ENCODE peak calls at places on chromosomes 3 and 15, in five cellular contexts. C, Z, W, T and R are unnamed samples.

GRCh38 chr15:101128191-101128590 is 123.7 kb downstream of the CHSY1 start:
- DNase-seq in C (no peak), Z (no peak), W (peak; percentile 95), T (no peak), R (no peak)

GRCh38 chr3:110576962-110577361 is 494.7 kb upstream of the NECTIN3 start:
- DNase-seq in C (no peak), Z (no peak), W (peak; percentile 86), T (no peak), R (no peak)

GRCh38 chr15:100235030-100235617 is 106.7 kb downstream of the ADAMTS17 start:
- DNase-seq in C (no peak), Z (no peak), W (no peak), T (peak; percentile 9), R (no peak)

GRCh38 chr15:40249477-40250303 is 10.8 kb downstream of the PAK6 start:
- DNase-seq in C (no peak), Z (no peak), W (peak; percentile 26), T (no peak), R (no peak)

GRCh38 chr3:194167873-194168272 is 31.9 kb downstream of the HES1 start:
- DNase-seq in C (no peak), Z (no peak), W (no peak), T (no peak), R (no peak)

GRCh38 chr15:29785068-29785467 is 37.2 kb downstream of the TJP1 start:
- DNase-seq in C (no peak), Z (no peak), W (no peak), T (no peak), R (no peak)

GRCh38 chr3:167406876-167407492 is 26.9 kb upstream of the ZBBX start:
- DNase-seq in C (peak; percentile 15), Z (no peak), W (peak; percentile 64), T (peak; percentile 21), R (no peak)

GRCh38 chr15:67107014-67107812 is 41.8 kb downstream of the SMAD3 start:
- DNase-seq in C (peak; percentile 99), Z (peak; percentile 63), W (peak; percentile 95), T (peak; percentile 52), R (no peak)

GRCh38 chr3:55519016-55519415 is 31.9 kb upstream of the WNT5A start:
- DNase-seq in C (no peak), Z (no peak), W (no peak), T (no peak), R (no peak)

GRCh38 chr3:153614563-153614962 is 452.5 kb downstream of the RAP2B start:
- DNase-seq in C (no peak), Z (no peak), W (peak; percentile 76), T (no peak), R (no peak)

GRCh38 chr3:33144433-33144832 is 30.6 kb downstream of the CRTAP start:
- DNase-seq in C (no peak), Z (no peak), W (no peak), T (no peak), R (no peak)
- TF ChIP-seq CTCF in C (peak; percentile 70), Z (no peak), W (peak; percentile 33), T (peak; percentile 39), R (peak; percentile 30)

DNA sequence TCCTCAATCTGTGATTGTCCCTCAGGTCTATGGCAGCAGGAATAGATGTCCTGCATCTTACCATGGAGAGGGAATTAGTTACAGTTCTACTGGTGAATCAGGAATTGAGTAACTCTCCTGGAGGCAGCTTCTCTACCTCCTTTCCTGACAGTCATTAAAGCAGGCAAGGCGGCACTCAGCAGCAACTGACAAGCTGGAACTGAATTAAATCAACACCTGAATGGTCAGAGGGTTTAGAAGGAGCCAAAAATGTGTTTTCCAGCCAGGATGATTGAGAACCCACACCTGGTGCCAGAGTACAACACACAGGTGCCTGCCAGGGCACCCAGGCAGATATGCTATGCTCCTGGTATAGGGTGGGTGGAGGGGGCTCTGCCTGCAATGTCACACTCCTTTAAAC is 43.1 kb upstream of the TIPARP start:
- DNase-seq in C (no peak), Z (no peak), W (no peak), T (no peak), R (no peak)
- H3K27ac ChIP-seq in C (no peak overlapping the region), Z (peak overlapping the region; percentile 69), W (no peak overlapping the region), T (no peak overlapping the region), R (no peak overlapping the region)

GRCh38 chr15:33735637-33736247 is 232.6 kb upstream of the CHRM5 start:
- DNase-seq in C (peak; percentile 20), Z (no peak), W (peak; percentile 62), T (no peak), R (no peak)
- TF ChIP-seq CTCF in C (peak; percentile 85), Z (peak; percentile 42), W (peak; percentile 66), T (peak; percentile 47), R (peak; percentile 57)

GRCh38 chr3:126132751-126133511 is 47.5 kb downstream of the ALDH1L1 start:
- DNase-seq in C (no peak), Z (peak; percentile 4), W (peak; percentile 33), T (peak; percentile 1), R (no peak)
- H3K27ac ChIP-seq in C (no peak overlapping the region), Z (no peak overlapping the region), W (no peak overlapping the region), T (no peak overlapping the region), R (no peak overlapping the region)

DNA sequence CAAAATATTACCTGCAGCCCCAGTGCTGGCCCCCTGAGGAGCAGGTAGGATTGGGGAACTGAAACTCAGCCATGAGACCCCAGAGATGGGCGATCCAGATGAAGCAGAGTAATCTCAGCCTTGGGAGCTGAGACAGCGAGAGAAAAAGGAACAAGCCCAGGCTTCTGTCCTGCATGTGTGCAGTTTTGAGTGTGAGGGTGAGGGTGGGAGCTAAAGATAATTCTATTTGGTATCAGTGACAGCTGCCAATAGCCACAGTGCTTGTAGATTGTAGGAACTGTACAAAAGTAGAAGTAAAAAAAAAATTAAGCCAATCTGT is 5.9 kb downstream of the ATP8B4 start:
- DNase-seq in C (no peak), Z (no peak), W (no peak), T (no peak), R (no peak)
- TF ChIP-seq CTCF in C (no peak), Z (no peak), W (no peak), T (no peak), R (no peak)

GRCh38 chr15:26888761-26889160 is 21.9 kb downstream of the GABRA5 start:
- DNase-seq in C (no peak), Z (no peak), W (no peak), T (no peak), R (no peak)

GRCh38 chr15:26887926-26888666 is 21.2 kb downstream of the GABRA5 start:
- DNase-seq in C (no peak), Z (no peak), W (no peak), T (no peak), R (no peak)

GRCh38 chr15:26890988-26891387 is 24.1 kb downstream of the GABRA5 start:
- DNase-seq in C (no peak), Z (no peak), W (no peak), T (no peak), R (no peak)

GRCh38 chr15:26890451-26890850 is 23.6 kb downstream of the GABRA5 start:
- DNase-seq in C (no peak), Z (no peak), W (no peak), T (no peak), R (no peak)

GRCh38 chr15:26889298-26889898 is 22.5 kb downstream of the GABRA5 start:
- DNase-seq in C (peak; percentile 63), Z (no peak), W (peak; percentile 75), T (peak; percentile 30), R (no peak)
- H3K27ac ChIP-seq in C (no peak overlapping the region), Z (no peak overlapping the region), W (no peak overlapping the region), T (no peak overlapping the region), R (no peak overlapping the region)